ENCODE peak calls at places on chromosomes 13 and 19, in seven cellular contexts. U is germinal center, L is mesothelial cell of epicardium, D is iris pigment epithelial cell, N is foreskin fibroblast, M is HS-27A, B is posterior vena cava. X is an unnamed sample.

GRCh38 chr19:22545751-22546150 is 88.4 kb upstream of the ZNF492 start:
- DNase-seq in U (peak; percentile 50), L (no peak), D (peak; percentile 18), N (peak; percentile 4), M (no peak), B (peak; percentile 77), X (peak; percentile 17)

GRCh38 chr19:1361601-1362384 is 21.9 kb upstream of the NDUFS7 start:
- DNase-seq in U (no peak), L (no peak), D (peak; percentile 80), N (peak; percentile 79), M (peak; percentile 29), B (no peak), X (peak; percentile 67)

GRCh38 chr19:4197228-4197624 is 14.7 kb downstream of the ANKRD24 start:
- DNase-seq in U (no peak), L (no peak), D (no peak), N (no peak), M (no peak), B (no peak), X (no peak)

GRCh38 chr19:10416083-10416379 is 4.3 kb upstream of the PDE4A start:
- DNase-seq in U (no peak), L (no peak), D (no peak), N (no peak), M (no peak), B (no peak), X (no peak)

GRCh38 chr19:6126335-6126974 is 9.0 kb upstream of the ACSBG2 start:
- DNase-seq in U (peak; percentile 61), L (no peak), D (peak; percentile 72), N (peak; percentile 71), M (peak; percentile 33), B (no peak), X (peak; percentile 67)

GRCh38 chr13:102597029-102598015 is 536 bp downstream of the TPP2 start:
- DNase-seq in U (peak; percentile 47), L (no peak), D (peak; percentile 71), N (peak; percentile 24), M (no peak), B (peak; percentile 82), X (peak; percentile 26)

GRCh38 chr19:57056972-57057371 is 62.8 kb upstream of the USP29 start:
- DNase-seq in U (no peak), L (no peak), D (peak; percentile 49), N (peak; percentile 37), M (peak; percentile 11), B (no peak), X (no peak)

GRCh38 chr19:5580116-5580515 is 12.4 kb upstream of the TINCR start:
- DNase-seq in U (no peak), L (no peak), D (no peak), N (no peak), M (no peak), B (no peak), X (no peak)

GRCh38 chr13:49214917-49215376 is 5.2 kb upstream of the MLNR start:
- DNase-seq in U (peak; percentile 63), L (no peak), D (peak; percentile 23), N (peak; percentile 45), M (no peak), B (no peak), X (no peak)

GRCh38 chr19:16566161-16566560 is 6.1 kb downstream of the SLC35E1 start:
- DNase-seq in U (no peak), L (no peak), D (no peak), N (no peak), M (no peak), B (no peak), X (no peak)